ENCODE peak calls at places on chromosomes 7 and 10, in four cellular contexts. Y, H, K and A are unnamed samples.

GRCh38 chr10:93261089-93261488 is 187.4 kb downstream of the CYP26A1 start:
- DNase-seq in Y (no peak), H (no peak), K (no peak), A (no peak)

GRCh38 chr7:30914611-30915601 is 3.3 kb downstream of the AQP1 start:
- DNase-seq in Y (peak; percentile 77), H (peak; percentile 88), K (no peak), A (peak; percentile 34)

GRCh38 chr10:127081946-127082345 is 114.4 kb downstream of the INSYN2A start:
- DNase-seq in Y (no peak), H (no peak), K (no peak), A (no peak)

GRCh38 chr7:113232885-113233284 is 114.5 kb upstream of the SMIM30 start:
- DNase-seq in Y (no peak), H (no peak), K (no peak), A (no peak)

GRCh38 chr10:80148166-80148805 is 15.8 kb downstream of the PLAC9 start:
- DNase-seq in Y (no peak), H (no peak), K (no peak), A (no peak)

GRCh38 chr10:116466715-116467422 is 39.2 kb downstream of the PNLIPRP3 start:
- DNase-seq in Y (no peak), H (no peak), K (no peak), A (no peak)

GRCh38 chr10:124657806-124658205 is 86.4 kb downstream of the FAM53B start:
- DNase-seq in Y (no peak), H (no peak), K (no peak), A (no peak)

GRCh38 chr7:48300301-48300700 is 129.0 kb downstream of the ABCA13 start:
- DNase-seq in Y (no peak), H (no peak), K (no peak), A (no peak)

GRCh38 chr10:126950401-126951105 is 45.3 kb downstream of the DOCK1 start:
- DNase-seq in Y (no peak), H (no peak), K (no peak), A (no peak)

GRCh38 chr10:71381611-71382010 is 15.1 kb upstream of the CDH23 start:
- DNase-seq in Y (no peak), H (no peak), K (no peak), A (no peak)